ENCODE peak calls at places on chromosomes 13 and 19, in five cellular contexts. S is GM12878, G is K562, X is SK-N-SH, R is GM12892. T is an unnamed sample.

GRCh38 chr13:29800687-29801086 is 49.7 kb downstream of the UBL3 start:
- DNase-seq in G (no peak), X (no peak), S (no peak), R (no peak), T (no peak)

GRCh38 chr19:51621178-51621577 is 9.0 kb downstream of the SIGLEC5 start:
- DNase-seq in X (no peak), G (no peak), S (peak), R (no peak), T (no peak)

GRCh38 chr13:109355875-109356428 is 430.4 kb downstream of the IRS2 start:
- DNase-seq in X (no peak), G (no peak), R (no peak), S (no peak), T (no peak)

GRCh38 chr13:28564030-28564429 is 69.1 kb upstream of the FLT1 start:
- DNase-seq in G (no peak), R (no peak), S (no peak), X (no peak), T (no peak)

GRCh38 chr13:61183670-61184069 is 232.0 kb downstream of the PCDH20 start:
- DNase-seq in S (no peak), R (no peak), X (no peak), G (no peak), T (no peak)

GRCh38 chr19:49468746-49469447 is 5.1 kb upstream of the FLT3LG start:
- DNase-seq in S (peak), X (no peak), G (peak), R (peak), T (peak)

GRCh38 chr13:39036212-39036611 is 1.7 kb downstream of the PROSER1 start:
- DNase-seq in X (no peak), R (no peak), S (no peak), G (no peak), T (no peak)

GRCh38 chr19:13404236-13404635 is 102.0 kb downstream of the CACNA1A start:
- DNase-seq in X (no peak), S (no peak), R (no peak), G (no peak), T (no peak)

GRCh38 chr19:13968383-13968935 is 16.1 kb downstream of the DCAF15 start:
- DNase-seq in G (no peak), R (no peak), X (no peak), S (no peak), T (no peak)

GRCh38 chr19:17340871-17341357 is 3.6 kb downstream of the GTPBP3 start:
- DNase-seq in S (no peak), G (no peak), R (no peak), X (no peak), T (no peak)

GRCh38 chr13:90564566-90564965 is 782.9 kb upstream of the MIR17HG start:
- DNase-seq in X (no peak), S (no peak), R (no peak), G (no peak), T (no peak)

GRCh38 chr13:29702912-29703351 is 107.4 kb upstream of the SLC7A1 start:
- DNase-seq in X (no peak), R (no peak), S (no peak), G (no peak), T (no peak)

GRCh38 chr13:38697628-38698333 is 10.9 kb downstream of the FREM2 start:
- DNase-seq in X (no peak), S (no peak), G (no peak), R (no peak), T (no peak)

GRCh38 chr13:60012503-60012902 is 151.2 kb downstream of the DIAPH3 start:
- DNase-seq in X (no peak), G (no peak), S (no peak), R (no peak), T (no peak)

GRCh38 chr13:75610466-75610865 is 25.7 kb upstream of the LMO7 start:
- DNase-seq in R (no peak), S (no peak), X (no peak), G (no peak), T (no peak)

GRCh38 chr13:106295971-106296370 is 239.5 kb downstream of the EFNB2 start:
- DNase-seq in S (no peak), R (no peak), G (no peak), X (no peak), T (no peak)

DNA sequence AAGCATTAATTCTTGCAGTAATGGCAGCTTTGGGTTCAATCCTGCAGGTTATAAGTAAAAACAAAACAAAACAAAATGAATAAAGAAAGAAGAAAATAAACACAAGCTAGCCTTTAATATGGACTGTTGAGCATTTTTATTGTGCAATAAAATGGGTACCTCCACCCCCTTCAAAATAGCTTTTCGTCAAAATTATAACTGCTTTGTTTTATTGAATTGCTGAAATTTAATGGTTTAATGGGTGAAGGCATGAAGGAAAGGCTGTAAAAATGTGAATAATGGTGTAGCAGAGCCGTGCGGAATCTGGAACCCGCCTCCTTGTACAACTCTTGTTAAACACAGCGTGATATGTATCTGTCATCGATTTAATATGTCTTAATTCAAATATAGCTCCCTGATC is 2.2 kb upstream of the ZIC5 start:
- DNase-seq in S (no peak), G (no peak), X (no peak), R (no peak), T (peak)
- TF ChIP-seq TAF1 in S (no peak), G (no peak), X (no peak), R (no peak), T (no peak)

GRCh38 chr19:54448037-54448773 is 794 bp upstream of the LENG8 start:
- DNase-seq in R (no peak), S (no peak), X (peak), G (peak), T (no peak)
- TF ChIP-seq TAF1 in R (peak), S (peak), X (no peak), G (peak), T (peak)

GRCh38 chr13:113770441-113770840 is 11.4 kb downstream of the TMEM255B start:
- DNase-seq in R (no peak), G (no peak), S (no peak), X (no peak), T (no peak)
- TF ChIP-seq TAF1 in R (no peak), G (no peak), S (no peak), X (no peak), T (no peak)

GRCh38 chr19:45972944-45973525 is 630 bp downstream of the NOVA2 start:
- DNase-seq in S (no peak), G (no peak), R (no peak), X (no peak), T (peak)

GRCh38 chr19:45973564-45974338 is at the start of gene NOVA2:
- DNase-seq in G (peak), X (peak), S (peak), R (peak), T (peak)

GRCh38 chr19:45969676-45970075 is 4.0 kb downstream of the NOVA2 start:
- DNase-seq in R (no peak), G (no peak), S (no peak), X (no peak), T (no peak)

GRCh38 chr19:45971260-45971902 is 2.3 kb downstream of the NOVA2 start:
- DNase-seq in X (no peak), G (no peak), S (no peak), R (no peak), T (no peak)

DNA sequence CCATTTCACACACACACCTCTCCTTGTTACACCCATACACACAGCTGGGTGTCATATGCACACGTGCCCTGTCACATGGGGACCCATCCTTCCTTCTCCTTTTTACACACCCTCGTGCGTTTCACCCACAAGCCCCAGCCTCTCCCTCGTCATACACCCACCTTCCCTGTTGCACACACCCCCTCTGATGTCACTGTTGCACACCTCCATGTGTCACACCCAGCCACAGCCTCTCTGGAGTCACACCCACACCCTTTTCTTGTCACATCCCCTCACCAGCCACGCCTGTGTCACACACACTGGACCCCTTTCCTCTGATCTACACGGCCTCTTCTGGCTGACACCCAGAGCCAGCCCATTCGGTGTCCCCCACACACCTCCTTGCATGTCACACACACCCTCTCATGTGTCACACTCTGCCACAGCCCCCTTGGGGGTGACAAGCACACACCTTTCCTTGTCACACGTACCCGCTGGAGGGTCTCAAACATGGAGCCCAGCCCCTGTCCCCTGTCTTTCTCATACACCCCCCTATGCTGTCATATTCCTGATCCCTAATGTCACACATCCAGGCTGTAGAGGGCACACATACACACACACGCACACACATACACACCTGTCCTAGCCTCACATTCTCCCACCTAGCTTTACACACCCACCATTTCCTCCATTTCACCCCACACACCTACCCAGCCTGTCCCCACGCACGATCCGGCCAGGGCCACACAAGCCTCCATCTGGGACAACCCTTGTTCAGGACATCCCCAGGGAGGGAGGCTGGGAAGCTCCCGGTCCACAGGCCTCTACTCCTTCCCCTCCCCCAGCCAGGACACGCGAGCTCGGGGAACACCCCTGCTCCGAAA is 1.4 kb downstream of the NOVA2 start:
- DNase-seq in X (peak), G (no peak), S (no peak), R (no peak), T (no peak)
- TF ChIP-seq TAF1 in X (no peak), G (no peak), S (no peak), R (no peak), T (no peak)

DNA sequence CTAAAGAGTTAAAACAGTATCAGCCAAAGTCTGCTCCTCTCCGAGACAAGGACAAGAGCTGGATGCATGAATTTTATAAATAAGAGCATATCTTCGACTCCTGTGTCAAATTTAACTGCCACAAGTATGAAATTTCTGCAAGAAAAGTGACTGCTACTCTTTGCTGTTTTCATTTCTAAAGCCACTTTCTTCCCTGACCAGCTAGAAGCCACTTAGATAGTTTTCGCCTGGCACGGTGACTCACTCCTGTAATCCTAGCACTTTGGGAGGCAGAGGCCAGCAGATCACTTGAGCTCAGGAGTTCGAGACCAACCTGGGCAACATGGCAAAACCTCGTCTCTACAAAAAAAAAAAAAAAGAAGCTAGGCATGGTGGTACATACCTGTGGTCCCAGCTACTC is 61.3 kb downstream of the ENOX1 start:
- DNase-seq in X (no peak), S (no peak), G (no peak), R (no peak), T (no peak)
- TF ChIP-seq TAF1 in X (no peak), S (no peak), G (no peak), R (no peak), T (no peak)

GRCh38 chr13:76790519-76791289 is 95.5 kb downstream of the KCTD12 start:
- DNase-seq in S (no peak), R (no peak), G (no peak), X (no peak), T (no peak)
- TF ChIP-seq TAF1 in S (no peak), R (no peak), G (no peak), X (no peak), T (no peak)

GRCh38 chr19:18392417-18392816 is 5.0 kb downstream of the LRRC25 start:
- DNase-seq in R (no peak), S (no peak), X (no peak), G (no peak), T (no peak)
- TF ChIP-seq TAF1 in R (no peak), S (no peak), X (no peak), G (no peak), T (no peak)

DNA sequence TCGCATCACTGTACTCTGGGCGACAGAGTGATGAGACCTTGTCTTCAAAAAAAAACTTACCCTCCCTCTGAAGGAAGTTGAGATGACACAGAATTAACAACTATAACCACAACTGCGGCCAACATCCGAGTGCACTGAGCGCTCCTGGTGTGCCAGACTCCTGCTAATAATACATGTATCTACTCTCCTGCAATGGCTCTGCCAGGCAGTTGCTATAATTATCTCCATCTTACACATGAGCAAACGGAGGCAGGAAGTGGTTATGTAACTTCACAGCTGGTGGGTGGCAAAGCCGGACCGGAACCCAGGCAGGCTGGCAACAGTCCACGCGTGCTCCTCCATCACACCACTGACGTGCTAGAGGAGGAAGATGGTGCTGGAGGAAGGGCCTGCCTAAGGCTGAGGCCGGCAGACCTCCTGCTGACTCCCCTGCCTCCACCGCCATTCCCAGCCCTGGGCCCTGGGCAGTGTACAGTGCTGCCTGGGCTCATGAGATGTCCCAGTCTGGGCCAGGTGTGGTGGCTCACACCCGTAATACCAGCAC is 12.6 kb downstream of the XRCC1 start:
- DNase-seq in R (no peak), G (no peak), S (peak), X (no peak), T (no peak)
- TF ChIP-seq TAF1 in R (no peak), G (no peak), S (no peak), X (no peak), T (no peak)

T was measured in H1.